ENCODE peak calls at places on chromosomes 7 and 10, in eight cellular contexts. M is substantia nigra; C is NCI-H2107; N is WTC11; H is fibroblast of lung; F is Peyer's patch; L is spleen; T is effector CD8-positive, alpha-beta T cell. G is an unnamed sample.

GRCh38 chr10:29257784-29258135 is 31.1 kb upstream of the LYZL1 start:
- DNase-seq in M (no peak), C (no peak), N (no peak), H (no peak), F (no peak), L (no peak), T (no peak), G (no peak)

GRCh38 chr7:45920543-45921380 is at the start of gene IGFBP3:
- DNase-seq in M (no peak), C (no peak), N (peak; percentile 73), H (peak; percentile 78), F (no peak), L (no peak), T (no peak), G (peak; percentile 5)

GRCh38 chr7:2635810-2636701 is 4.3 kb downstream of the TTYH3 start:
- DNase-seq in M (peak; percentile 34), C (no peak), N (no peak), H (no peak), F (no peak), L (peak; percentile 84), T (no peak), G (no peak)

GRCh38 chr10:75283150-75284096 is 47.7 kb upstream of the COMTD1 start:
- DNase-seq in M (no peak), C (no peak), N (peak; percentile 24), H (peak; percentile 86), F (no peak), L (no peak), T (no peak), G (no peak)

GRCh38 chr7:151925446-151926335 is 30.6 kb upstream of the GALNTL5 start:
- DNase-seq in M (no peak), C (no peak), N (no peak), H (no peak), F (no peak), L (peak; percentile 81), T (no peak), G (peak; percentile 32)

GRCh38 chr7:38675500-38676106 is 44.4 kb upstream of the AMPH start:
- DNase-seq in M (no peak), C (no peak), N (no peak), H (no peak), F (no peak), L (no peak), T (no peak), G (no peak)

GRCh38 chr7:142328006-142328405 is 70.1 kb upstream of the PRSS58 start:
- DNase-seq in M (no peak), C (no peak), N (peak; percentile 34), H (no peak), F (no peak), L (no peak), T (no peak), G (no peak)

GRCh38 chr7:103031781-103032180 is 42.8 kb downstream of the FBXL13 start:
- DNase-seq in M (no peak), C (no peak), N (no peak), H (peak; percentile 48), F (no peak), L (no peak), T (no peak), G (no peak)

GRCh38 chr10:111004016-111004415 is 72.8 kb upstream of the ADRA2A start:
- DNase-seq in M (no peak), C (no peak), N (no peak), H (no peak), F (no peak), L (no peak), T (no peak), G (no peak)

GRCh38 chr7:26636808-26637207 is 227.6 kb downstream of the SKAP2 start:
- DNase-seq in M (no peak), C (no peak), N (no peak), H (no peak), F (no peak), L (no peak), T (no peak), G (no peak)

G was measured in lung microvascular endothelial cell.